ENCODE peak calls at places on chromosomes 13 and 19, in four cellular contexts. T is HCT116, P is HepG2, E is GM12878. I is an unnamed sample.

GRCh38 chr19:6685962-6686627 is 16.1 kb upstream of the TNFSF14 start:
- DNase-seq in T (no peak), P (no peak), E (no peak), I (no peak)

GRCh38 chr13:30818323-30818960 is 83.1 kb downstream of the ALOX5AP start:
- DNase-seq in T (no peak), P (no peak), E (no peak), I (no peak)

GRCh38 chr13:80334582-80335260 is 6.2 kb downstream of the SPRY2 start:
- DNase-seq in T (no peak), P (no peak), E (no peak), I (no peak)

GRCh38 chr19:6604906-6605305 is 14.0 kb upstream of the CD70 start:
- DNase-seq in T (no peak), P (no peak), E (no peak), I (no peak)

GRCh38 chr19:38073806-38074685 is 150.0 kb downstream of the DPF1 start:
- DNase-seq in T (no peak), P (peak), E (no peak), I (peak)

GRCh38 chr13:33217256-33217655 is 68.3 kb downstream of the STARD13 start:
- DNase-seq in T (no peak), P (no peak), E (no peak), I (no peak)

GRCh38 chr19:8702350-8702749 is 3.8 kb upstream of the ACTL9 start:
- DNase-seq in T (no peak), P (no peak), E (no peak), I (peak)

GRCh38 chr13:51645154-51645650 is 60.9 kb downstream of the WDFY2 start:
- DNase-seq in T (no peak), P (no peak), E (no peak), I (peak)

GRCh38 chr13:79998386-79998785 is 342.5 kb downstream of the SPRY2 start:
- DNase-seq in T (no peak), P (no peak), E (no peak), I (no peak)

GRCh38 chr19:37979547-37980082 is 72.6 kb downstream of the SIPA1L3 start:
- DNase-seq in T (no peak), P (peak), E (peak), I (no peak)

GRCh38 chr19:15025237-15025636 is 24.0 kb upstream of the CASP14 start:
- DNase-seq in T (no peak), P (peak), E (no peak), I (peak)

GRCh38 chr13:113776231-113777125 is 17.5 kb downstream of the TMEM255B start:
- DNase-seq in T (no peak), P (no peak), E (no peak), I (no peak)

GRCh38 chr19:6580313-6580712 is 10.6 kb downstream of the CD70 start:
- DNase-seq in T (peak), P (no peak), E (no peak), I (peak)

GRCh38 chr13:40170982-40171381 is 495.5 kb downstream of the FOXO1 start:
- DNase-seq in T (peak), P (no peak), E (no peak), I (no peak)

GRCh38 chr19:13229246-13229645 is 79.0 kb downstream of the IER2 start:
- DNase-seq in T (no peak), P (no peak), E (no peak), I (no peak)

DNA sequence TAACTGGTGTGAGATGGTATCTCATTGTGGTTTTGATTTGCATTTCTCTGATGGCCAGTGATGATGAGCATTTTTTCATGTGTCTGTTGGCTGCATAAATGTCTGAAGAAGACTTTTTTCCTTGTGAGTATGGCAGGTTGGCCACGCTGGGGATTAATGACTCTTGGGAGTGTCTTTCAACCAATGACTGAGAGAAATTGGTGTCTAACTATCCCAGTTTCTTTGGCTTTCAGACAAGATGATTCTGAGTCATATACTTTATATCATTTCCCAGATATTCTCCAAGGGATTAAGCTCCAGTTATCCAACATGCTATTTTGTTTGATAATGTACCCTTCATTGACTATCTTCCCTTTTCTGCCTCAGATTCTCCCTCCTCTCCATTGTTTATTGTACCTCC is 35.5 kb upstream of the CSNK1A1L start:
- DNase-seq in T (no peak), P (no peak), E (no peak), I (no peak)
- TF ChIP-seq MAX in T (no peak), P (no peak), E (no peak), I (no peak)

GRCh38 chr19:39698535-39698934 is 5.7 kb upstream of the LGALS14 start:
- DNase-seq in T (no peak), P (no peak), E (no peak), I (no peak)

GRCh38 chr19:39705578-39706188 is 1.4 kb downstream of the LGALS14 start:
- DNase-seq in T (no peak), P (no peak), E (no peak), I (peak)

GRCh38 chr19:39704181-39705044 is at the start of gene LGALS14:
- DNase-seq in T (no peak), P (no peak), E (no peak), I (no peak)

GRCh38 chr19:39696418-39696817 is 7.9 kb upstream of the LGALS14 start:
- DNase-seq in T (no peak), P (peak), E (no peak), I (no peak)

DNA sequence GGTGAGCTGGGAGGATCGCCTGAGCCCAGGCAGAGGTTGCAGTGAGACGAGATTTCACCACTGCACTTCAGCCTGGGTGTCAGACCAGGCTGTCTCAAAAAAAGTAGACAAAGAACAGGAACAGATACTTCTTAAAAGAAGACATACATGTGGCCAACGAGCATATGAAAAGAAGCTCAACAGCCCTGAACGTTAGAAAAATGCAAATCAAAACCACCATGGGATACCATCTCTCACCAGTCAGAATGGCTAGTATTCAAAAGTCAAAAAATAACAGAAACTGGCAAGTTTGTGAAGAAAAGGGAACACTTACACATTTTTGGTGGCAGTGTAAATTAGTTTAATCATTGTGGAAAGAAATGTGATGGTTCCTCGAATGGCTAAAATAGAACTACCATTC is 3.0 kb upstream of the LGALS14 start:
- DNase-seq in T (no peak), P (no peak), E (peak), I (no peak)
- H3K4me3 ChIP-seq in T (no peak), P (no peak), E (peak), I (no peak)

DNA sequence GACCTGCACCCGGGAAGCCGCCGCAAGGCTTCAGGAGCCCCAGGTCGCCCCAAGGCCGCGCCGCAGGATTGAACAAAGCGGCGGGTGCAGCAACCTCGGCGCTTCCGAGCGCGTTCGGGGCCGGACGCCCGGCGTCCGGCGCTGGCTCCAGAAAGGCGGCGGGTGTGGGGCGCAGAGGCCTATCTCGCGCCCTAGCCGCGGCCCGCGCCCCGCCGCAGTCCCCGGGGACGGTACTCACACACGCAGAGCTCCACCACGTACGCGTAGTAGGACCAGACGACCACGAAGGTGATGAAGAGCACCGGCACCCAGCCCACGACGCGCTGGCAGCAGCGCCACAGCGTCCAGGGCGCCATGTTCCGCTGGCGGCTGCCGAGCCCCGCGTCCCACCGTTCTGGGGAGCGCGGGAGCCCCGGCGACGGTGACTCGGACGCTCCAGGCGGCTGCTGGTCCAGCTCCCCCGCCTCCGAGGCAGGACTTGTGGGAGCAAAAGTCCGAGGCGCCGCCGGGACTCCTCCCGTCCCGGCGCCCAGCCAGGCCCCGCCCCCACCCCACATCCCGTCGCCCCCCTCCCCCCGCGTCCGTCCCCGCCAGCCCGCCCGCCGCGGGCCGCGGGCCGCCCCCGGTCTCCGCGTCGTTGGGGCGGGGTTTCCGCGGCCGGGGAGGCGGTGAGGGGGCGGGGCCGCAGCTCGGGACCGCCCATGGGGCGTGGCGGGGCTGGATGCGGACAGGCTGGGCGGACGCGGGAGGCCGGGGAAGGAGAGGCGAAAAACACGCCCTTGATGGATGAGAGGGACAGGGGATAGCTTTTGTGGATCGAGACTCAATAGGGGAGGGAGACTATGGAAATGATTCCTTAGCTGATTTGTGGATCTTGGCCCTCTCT is at the start of gene ZDHHC20:
- DNase-seq in T (no peak), P (peak), E (no peak), I (peak)
- TF ChIP-seq POLR2A in T (peak), P (peak), E (peak), I (peak)

GRCh38 chr19:34411216-34411615 is 7.0 kb downstream of the PDCD2L start:
- DNase-seq in T (no peak), P (no peak), E (no peak), I (no peak)
- TF ChIP-seq MAX in T (no peak), P (no peak), E (no peak), I (no peak)

DNA sequence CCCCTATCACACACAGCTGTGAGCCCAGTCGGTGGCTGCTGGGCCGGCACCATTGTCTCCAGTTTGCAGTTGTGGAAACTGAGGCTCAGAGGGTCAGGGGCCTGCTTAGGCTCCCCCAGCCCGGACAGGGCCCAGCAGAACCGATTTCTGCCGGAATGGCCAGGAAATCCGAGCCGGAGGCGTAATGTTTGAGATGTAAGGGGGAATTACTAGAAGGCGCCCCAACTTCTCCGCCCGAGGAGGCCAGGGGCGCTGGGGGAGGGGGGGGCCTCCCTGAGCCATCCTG is 962 bp downstream of the KISS1R start:
- DNase-seq in T (no peak), P (no peak), E (no peak), I (no peak)
- H3K4me3 ChIP-seq in T (peak), P (peak), E (peak), I (no peak)

GRCh38 chr13:24184265-24184841 is 23.8 kb downstream of the SPATA13 start:
- DNase-seq in T (no peak), P (peak), E (no peak), I (no peak)

GRCh38 chr13:24182703-24183081 is 22.2 kb downstream of the SPATA13 start:
- DNase-seq in T (no peak), P (peak), E (no peak), I (no peak)

GRCh38 chr13:24181991-24182702 is 21.6 kb downstream of the SPATA13 start:
- DNase-seq in T (no peak), P (peak), E (no peak), I (peak)

GRCh38 chr13:24184855-24185254 is 24.3 kb downstream of the SPATA13 start:
- DNase-seq in T (no peak), P (no peak), E (no peak), I (no peak)

GRCh38 chr13:24183741-24184182 is 23.2 kb downstream of the SPATA13 start:
- DNase-seq in T (no peak), P (peak), E (no peak), I (peak)
- TF ChIP-seq POLR2A in T (no peak), P (peak), E (no peak), I (no peak)

DNA sequence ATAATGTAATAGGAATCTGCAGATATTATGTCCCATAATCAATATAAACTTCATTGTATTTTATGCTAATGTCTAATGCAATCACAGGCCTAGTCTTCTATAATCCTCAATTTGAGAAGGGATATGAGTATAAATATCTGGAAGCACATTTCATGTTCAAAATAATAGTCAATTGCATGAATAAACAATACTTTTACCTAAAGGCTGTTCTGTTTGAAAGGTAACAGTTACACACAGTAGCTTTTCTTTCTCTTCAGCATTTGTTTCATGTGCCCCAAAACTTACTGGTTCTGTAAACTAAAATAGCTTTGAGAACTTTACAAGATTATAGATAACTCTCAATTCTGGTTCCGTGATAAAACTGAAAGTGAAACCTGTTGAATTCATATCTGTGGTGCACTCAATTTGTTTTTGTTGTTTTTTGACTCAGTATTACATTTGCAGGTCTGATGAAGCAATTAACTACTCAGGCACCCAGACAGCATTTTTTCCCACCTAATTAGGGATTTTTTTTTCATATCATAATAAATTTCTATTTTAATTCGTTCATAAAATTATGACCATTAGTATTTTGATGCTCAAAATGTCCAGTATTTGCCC is 1193.8 kb downstream of the SLITRK1 start:
- DNase-seq in T (no peak), P (no peak), E (no peak), I (peak)
- TF ChIP-seq MAX in T (no peak), P (no peak), E (no peak), I (no peak)

GRCh38 chr19:50476224-50476942 is at the start of the genes EMC10 and GARIN5A:
- DNase-seq in T (peak), P (no peak), E (peak), I (peak)
- H3K4me3 ChIP-seq in T (peak), P (no peak), E (peak), I (peak)

GRCh38 chr19:10868872-10869547 is 2.3 kb upstream of the CARM1 start:
- DNase-seq in T (no peak), P (no peak), E (no peak), I (no peak)

GRCh38 chr19:10870955-10871603 is at the start of gene CARM1:
- DNase-seq in T (peak), P (peak), E (peak), I (peak)

GRCh38 chr19:10871711-10872550 is 578 bp downstream of the CARM1 start:
- DNase-seq in T (no peak), P (no peak), E (no peak), I (peak)

GRCh38 chr19:10872551-10873107 is 1.3 kb downstream of the CARM1 start:
- DNase-seq in T (no peak), P (no peak), E (no peak), I (no peak)

GRCh38 chr19:10870501-10870954 is 825 bp upstream of the CARM1 start:
- DNase-seq in T (no peak), P (no peak), E (no peak), I (no peak)
- TF ChIP-seq POLR2A in T (no peak), P (no peak), E (peak), I (peak)